ENCODE peak calls at places on chromosomes 7 and 10, in ten cellular contexts. One of them, this sample, is unnamed.

GRCh38 chr10:86664370-86665217 is 3.7 kb upstream of the LDB3 start:
- DNase-seq in T-helper 1 cell: no peak
- DNase-seq in GM04504: no peak
- DNase-seq in kidney epithelial cell: no peak
- DNase-seq in natural killer cell treated with Interleukin-12 subunit alpha and Interleukin-12 subunit beta and Interleukin-15 and Interleukin-18, amount 100 ng/mL, for 72 hours: no peak
- DNase-seq in neural crest cell: no peak
- DNase-seq in brain microvascular endothelial cell: no peak
- DNase-seq in NCI-H774: no peak
- DNase-seq in ecto neural progenitor cell: no peak
- DNase-seq in stomach: no peak
- DNase-seq in this sample: no peak

GRCh38 chr10:102451105-102451969 is at the start of gene C10orf95:
- DNase-seq in T-helper 1 cell: no peak
- DNase-seq in kidney epithelial cell: no peak
- DNase-seq in NCI-H774: no peak
- DNase-seq in GM04504: no peak
- DNase-seq in brain microvascular endothelial cell: no peak
- DNase-seq in neural crest cell: no peak
- DNase-seq in stomach: no peak
- DNase-seq in natural killer cell treated with Interleukin-12 subunit alpha and Interleukin-12 subunit beta and Interleukin-15 and Interleukin-18, amount 100 ng/mL, for 72 hours: no peak
- DNase-seq in ecto neural progenitor cell: no peak
- DNase-seq in this sample: no peak

GRCh38 chr10:60430017-60430416 is 40.3 kb upstream of the ANK3 start:
- DNase-seq in natural killer cell treated with Interleukin-12 subunit alpha and Interleukin-12 subunit beta and Interleukin-15 and Interleukin-18, amount 100 ng/mL, for 72 hours: no peak
- DNase-seq in brain microvascular endothelial cell: peak
- DNase-seq in NCI-H774: no peak
- DNase-seq in ecto neural progenitor cell: no peak
- DNase-seq in stomach: no peak
- DNase-seq in GM04504: peak
- DNase-seq in kidney epithelial cell: no peak
- DNase-seq in neural crest cell: no peak
- DNase-seq in T-helper 1 cell: no peak
- DNase-seq in this sample: peak

GRCh38 chr10:30637881-30638467 is 8.4 kb upstream of the LYZL2 start:
- DNase-seq in neural crest cell: no peak
- DNase-seq in NCI-H774: no peak
- DNase-seq in GM04504: peak
- DNase-seq in kidney epithelial cell: peak
- DNase-seq in T-helper 1 cell: no peak
- DNase-seq in natural killer cell treated with Interleukin-12 subunit alpha and Interleukin-12 subunit beta and Interleukin-15 and Interleukin-18, amount 100 ng/mL, for 72 hours: no peak
- DNase-seq in ecto neural progenitor cell: no peak
- DNase-seq in brain microvascular endothelial cell: peak
- DNase-seq in stomach: no peak
- DNase-seq in this sample: peak

GRCh38 chr7:29332027-29332806 is 137.6 kb downstream of the CHN2 start:
- DNase-seq in natural killer cell treated with Interleukin-12 subunit alpha and Interleukin-12 subunit beta and Interleukin-15 and Interleukin-18, amount 100 ng/mL, for 72 hours: no peak
- DNase-seq in NCI-H774: peak
- DNase-seq in brain microvascular endothelial cell: no peak
- DNase-seq in GM04504: no peak
- DNase-seq in stomach: no peak
- DNase-seq in kidney epithelial cell: no peak
- DNase-seq in ecto neural progenitor cell: no peak
- DNase-seq in neural crest cell: no peak
- DNase-seq in T-helper 1 cell: no peak
- DNase-seq in this sample: no peak

GRCh38 chr10:95818663-95819062 is 62.7 kb downstream of the ENTPD1 start:
- DNase-seq in kidney epithelial cell: peak
- DNase-seq in neural crest cell: no peak
- DNase-seq in stomach: no peak
- DNase-seq in brain microvascular endothelial cell: peak
- DNase-seq in NCI-H774: no peak
- DNase-seq in ecto neural progenitor cell: no peak
- DNase-seq in natural killer cell treated with Interleukin-12 subunit alpha and Interleukin-12 subunit beta and Interleukin-15 and Interleukin-18, amount 100 ng/mL, for 72 hours: no peak
- DNase-seq in T-helper 1 cell: no peak
- DNase-seq in GM04504: peak
- DNase-seq in this sample: peak

GRCh38 chr10:64116731-64117130 is 595.5 kb downstream of the REEP3 start:
- DNase-seq in kidney epithelial cell: no peak
- DNase-seq in GM04504: no peak
- DNase-seq in ecto neural progenitor cell: no peak
- DNase-seq in stomach: no peak
- DNase-seq in NCI-H774: no peak
- DNase-seq in brain microvascular endothelial cell: no peak
- DNase-seq in T-helper 1 cell: no peak
- DNase-seq in neural crest cell: no peak
- DNase-seq in natural killer cell treated with Interleukin-12 subunit alpha and Interleukin-12 subunit beta and Interleukin-15 and Interleukin-18, amount 100 ng/mL, for 72 hours: no peak
- DNase-seq in this sample: no peak

GRCh38 chr7:12896316-12896715 is 208.9 kb downstream of the ARL4A start:
- DNase-seq in ecto neural progenitor cell: no peak
- DNase-seq in brain microvascular endothelial cell: no peak
- DNase-seq in natural killer cell treated with Interleukin-12 subunit alpha and Interleukin-12 subunit beta and Interleukin-15 and Interleukin-18, amount 100 ng/mL, for 72 hours: no peak
- DNase-seq in NCI-H774: no peak
- DNase-seq in stomach: no peak
- DNase-seq in GM04504: no peak
- DNase-seq in neural crest cell: no peak
- DNase-seq in kidney epithelial cell: no peak
- DNase-seq in T-helper 1 cell: no peak
- DNase-seq in this sample: no peak

GRCh38 chr7:139494835-139495568 is 11.5 kb upstream of the KLRG2 start:
- DNase-seq in natural killer cell treated with Interleukin-12 subunit alpha and Interleukin-12 subunit beta and Interleukin-15 and Interleukin-18, amount 100 ng/mL, for 72 hours: no peak
- DNase-seq in neural crest cell: no peak
- DNase-seq in kidney epithelial cell: no peak
- DNase-seq in NCI-H774: no peak
- DNase-seq in ecto neural progenitor cell: no peak
- DNase-seq in brain microvascular endothelial cell: no peak
- DNase-seq in stomach: no peak
- DNase-seq in GM04504: no peak
- DNase-seq in T-helper 1 cell: no peak
- DNase-seq in this sample: no peak

GRCh38 chr10:48478469-48478868 is 126.4 kb downstream of the ARHGAP22 start:
- DNase-seq in kidney epithelial cell: no peak
- DNase-seq in GM04504: no peak
- DNase-seq in stomach: peak
- DNase-seq in natural killer cell treated with Interleukin-12 subunit alpha and Interleukin-12 subunit beta and Interleukin-15 and Interleukin-18, amount 100 ng/mL, for 72 hours: no peak
- DNase-seq in ecto neural progenitor cell: no peak
- DNase-seq in brain microvascular endothelial cell: no peak
- DNase-seq in T-helper 1 cell: no peak
- DNase-seq in neural crest cell: no peak
- DNase-seq in NCI-H774: no peak
- DNase-seq in this sample: no peak

GRCh38 chr7:79298145-79298760 is 155.2 kb downstream of the MAGI2 start:
- DNase-seq in neural crest cell: peak
- DNase-seq in brain microvascular endothelial cell: peak
- DNase-seq in stomach: no peak
- DNase-seq in NCI-H774: peak
- DNase-seq in ecto neural progenitor cell: no peak
- DNase-seq in natural killer cell treated with Interleukin-12 subunit alpha and Interleukin-12 subunit beta and Interleukin-15 and Interleukin-18, amount 100 ng/mL, for 72 hours: no peak
- DNase-seq in T-helper 1 cell: no peak
- DNase-seq in GM04504: no peak
- DNase-seq in kidney epithelial cell: peak
- DNase-seq in this sample: peak

GRCh38 chr10:79084012-79084971 is 15.5 kb downstream of the ZMIZ1 start:
- DNase-seq in stomach: peak
- DNase-seq in kidney epithelial cell: peak
- DNase-seq in GM04504: peak
- DNase-seq in NCI-H774: no peak
- DNase-seq in natural killer cell treated with Interleukin-12 subunit alpha and Interleukin-12 subunit beta and Interleukin-15 and Interleukin-18, amount 100 ng/mL, for 72 hours: no peak
- DNase-seq in neural crest cell: peak
- DNase-seq in T-helper 1 cell: no peak
- DNase-seq in ecto neural progenitor cell: no peak
- DNase-seq in brain microvascular endothelial cell: peak
- DNase-seq in this sample: peak

GRCh38 chr7:41921453-41921912 is 218.6 kb upstream of the INHBA start:
- DNase-seq in brain microvascular endothelial cell: no peak
- DNase-seq in GM04504: peak
- DNase-seq in kidney epithelial cell: no peak
- DNase-seq in natural killer cell treated with Interleukin-12 subunit alpha and Interleukin-12 subunit beta and Interleukin-15 and Interleukin-18, amount 100 ng/mL, for 72 hours: no peak
- DNase-seq in T-helper 1 cell: no peak
- DNase-seq in NCI-H774: no peak
- DNase-seq in neural crest cell: no peak
- DNase-seq in stomach: no peak
- DNase-seq in ecto neural progenitor cell: no peak
- DNase-seq in this sample: no peak

GRCh38 chr10:17616403-17617030 is 657 bp downstream of the HACD1 start:
- DNase-seq in GM04504: peak
- DNase-seq in neural crest cell: peak
- DNase-seq in kidney epithelial cell: peak
- DNase-seq in natural killer cell treated with Interleukin-12 subunit alpha and Interleukin-12 subunit beta and Interleukin-15 and Interleukin-18, amount 100 ng/mL, for 72 hours: peak
- DNase-seq in NCI-H774: no peak
- DNase-seq in stomach: peak
- DNase-seq in brain microvascular endothelial cell: peak
- DNase-seq in ecto neural progenitor cell: peak
- DNase-seq in T-helper 1 cell: peak
- DNase-seq in this sample: peak

GRCh38 chr10:76906221-76906620 is 731.4 kb downstream of the KCNMA1 start:
- DNase-seq in T-helper 1 cell: no peak
- DNase-seq in brain microvascular endothelial cell: no peak
- DNase-seq in GM04504: no peak
- DNase-seq in natural killer cell treated with Interleukin-12 subunit alpha and Interleukin-12 subunit beta and Interleukin-15 and Interleukin-18, amount 100 ng/mL, for 72 hours: no peak
- DNase-seq in NCI-H774: no peak
- DNase-seq in neural crest cell: no peak
- DNase-seq in ecto neural progenitor cell: no peak
- DNase-seq in kidney epithelial cell: no peak
- DNase-seq in stomach: no peak
- DNase-seq in this sample: no peak

GRCh38 chr10:124596914-124597676 is 135.5 kb downstream of the LHPP start:
- DNase-seq in GM04504: no peak
- DNase-seq in NCI-H774: no peak
- DNase-seq in natural killer cell treated with Interleukin-12 subunit alpha and Interleukin-12 subunit beta and Interleukin-15 and Interleukin-18, amount 100 ng/mL, for 72 hours: peak
- DNase-seq in T-helper 1 cell: no peak
- DNase-seq in brain microvascular endothelial cell: no peak
- DNase-seq in ecto neural progenitor cell: no peak
- DNase-seq in stomach: no peak
- DNase-seq in kidney epithelial cell: no peak
- DNase-seq in neural crest cell: no peak
- DNase-seq in this sample: no peak

GRCh38 chr10:11856089-11856488 is 32.9 kb downstream of the PROSER2 start:
- DNase-seq in GM04504: no peak
- DNase-seq in brain microvascular endothelial cell: no peak
- DNase-seq in kidney epithelial cell: no peak
- DNase-seq in T-helper 1 cell: no peak
- DNase-seq in neural crest cell: no peak
- DNase-seq in ecto neural progenitor cell: no peak
- DNase-seq in stomach: no peak
- DNase-seq in NCI-H774: no peak
- DNase-seq in natural killer cell treated with Interleukin-12 subunit alpha and Interleukin-12 subunit beta and Interleukin-15 and Interleukin-18, amount 100 ng/mL, for 72 hours: no peak
- DNase-seq in this sample: no peak

GRCh38 chr7:115585015-115585655 is 445.4 kb downstream of the TFEC start:
- DNase-seq in T-helper 1 cell: no peak
- DNase-seq in NCI-H774: no peak
- DNase-seq in kidney epithelial cell: peak
- DNase-seq in ecto neural progenitor cell: no peak
- DNase-seq in GM04504: no peak
- DNase-seq in neural crest cell: no peak
- DNase-seq in stomach: no peak
- DNase-seq in brain microvascular endothelial cell: peak
- DNase-seq in natural killer cell treated with Interleukin-12 subunit alpha and Interleukin-12 subunit beta and Interleukin-15 and Interleukin-18, amount 100 ng/mL, for 72 hours: no peak
- DNase-seq in this sample: peak

GRCh38 chr7:17444151-17444550 is 145.7 kb downstream of the AHR start:
- DNase-seq in neural crest cell: no peak
- DNase-seq in brain microvascular endothelial cell: no peak
- DNase-seq in kidney epithelial cell: no peak
- DNase-seq in stomach: no peak
- DNase-seq in NCI-H774: no peak
- DNase-seq in natural killer cell treated with Interleukin-12 subunit alpha and Interleukin-12 subunit beta and Interleukin-15 and Interleukin-18, amount 100 ng/mL, for 72 hours: no peak
- DNase-seq in T-helper 1 cell: no peak
- DNase-seq in ecto neural progenitor cell: no peak
- DNase-seq in GM04504: no peak
- DNase-seq in this sample: no peak

GRCh38 chr7:143316492-143316891 is 581 bp downstream of the CLCN1 start:
- DNase-seq in GM04504: no peak
- DNase-seq in T-helper 1 cell: no peak
- DNase-seq in kidney epithelial cell: no peak
- DNase-seq in brain microvascular endothelial cell: no peak
- DNase-seq in neural crest cell: no peak
- DNase-seq in stomach: no peak
- DNase-seq in NCI-H774: no peak
- DNase-seq in ecto neural progenitor cell: no peak
- DNase-seq in natural killer cell treated with Interleukin-12 subunit alpha and Interleukin-12 subunit beta and Interleukin-15 and Interleukin-18, amount 100 ng/mL, for 72 hours: no peak
- DNase-seq in this sample: no peak

GRCh38 chr10:17214486-17214885 is 13.0 kb upstream of the TRDMT1 start:
- DNase-seq in natural killer cell treated with Interleukin-12 subunit alpha and Interleukin-12 subunit beta and Interleukin-15 and Interleukin-18, amount 100 ng/mL, for 72 hours: no peak
- DNase-seq in T-helper 1 cell: no peak
- DNase-seq in NCI-H774: no peak
- DNase-seq in kidney epithelial cell: no peak
- DNase-seq in ecto neural progenitor cell: no peak
- DNase-seq in neural crest cell: no peak
- DNase-seq in brain microvascular endothelial cell: peak
- DNase-seq in stomach: no peak
- DNase-seq in GM04504: no peak
- DNase-seq in this sample: no peak

GRCh38 chr10:100303724-100304319 is 17.3 kb upstream of the BLOC1S2 start:
- DNase-seq in GM04504: no peak
- DNase-seq in brain microvascular endothelial cell: no peak
- DNase-seq in T-helper 1 cell: no peak
- DNase-seq in natural killer cell treated with Interleukin-12 subunit alpha and Interleukin-12 subunit beta and Interleukin-15 and Interleukin-18, amount 100 ng/mL, for 72 hours: no peak
- DNase-seq in neural crest cell: no peak
- DNase-seq in NCI-H774: no peak
- DNase-seq in ecto neural progenitor cell: no peak
- DNase-seq in kidney epithelial cell: peak
- DNase-seq in stomach: no peak
- DNase-seq in this sample: peak